ENCODE peak calls at places on chromosomes 1 and 21, in six cellular contexts. E, B, G, L, Z and H are unnamed samples.

GRCh38 chr1:77948841-77949424 is 29.9 kb downstream of the FUBP1 start:
- DNase-seq in E (peak), L (no peak), G (peak), B (no peak), Z (no peak), H (no peak)

GRCh38 chr1:159000627-159001026 is 9.1 kb upstream of the IFI16 start:
- DNase-seq in B (peak), Z (no peak), E (peak), L (peak), G (peak), H (peak)

GRCh38 chr1:146034976-146035469 is 13.5 kb upstream of the HJV start:
- DNase-seq in G (no peak), Z (no peak), E (peak), L (no peak), B (no peak), H (no peak)

GRCh38 chr1:217456261-217456660 is 174.6 kb downstream of the GPATCH2 start:
- DNase-seq in Z (no peak), B (no peak), E (no peak), L (no peak), G (no peak), H (no peak)

GRCh38 chr1:78554840-78555239 is 64.1 kb downstream of the PTGFR start:
- DNase-seq in B (no peak), E (no peak), G (no peak), Z (no peak), L (no peak), H (no peak)

GRCh38 chr21:24941316-24942185 is 665.7 kb downstream of the MRPL39 start:
- DNase-seq in G (no peak), L (no peak), B (no peak), E (no peak), Z (no peak), H (no peak)

GRCh38 chr1:157483635-157484034 is 68.7 kb downstream of the FCRL5 start:
- DNase-seq in L (no peak), Z (no peak), E (no peak), G (no peak), B (no peak), H (no peak)

GRCh38 chr1:47569681-47570470 is 132.0 kb downstream of the FOXD2 start:
- DNase-seq in B (no peak), L (peak), Z (no peak), G (peak), E (peak), H (peak)

GRCh38 chr1:28776341-28776740 is 35.6 kb upstream of the OPRD1 start:
- DNase-seq in L (no peak), E (no peak), G (no peak), Z (no peak), B (no peak), H (no peak)

GRCh38 chr1:109932679-109933078 is 22.0 kb downstream of the CSF1 start:
- DNase-seq in Z (no peak), E (no peak), L (no peak), B (no peak), G (no peak), H (no peak)

GRCh38 chr1:234772345-234773147 is 162.6 kb upstream of the IRF2BP2 start:
- DNase-seq in L (peak), G (peak), Z (peak), E (peak), B (peak), H (peak)

GRCh38 chr1:94602312-94602711 is 60.8 kb upstream of the F3 start:
- DNase-seq in L (no peak), E (no peak), Z (no peak), B (no peak), G (no peak), H (no peak)

GRCh38 chr1:204523605-204524215 is 7.5 kb downstream of the MDM4 start:
- DNase-seq in B (no peak), G (no peak), L (no peak), Z (no peak), E (no peak), H (no peak)

GRCh38 chr1:221439734-221440436 is 302.0 kb downstream of the DUSP10 start:
- DNase-seq in B (no peak), G (peak), Z (no peak), L (peak), E (peak), H (peak)

GRCh38 chr1:232486454-232487202 is 143.3 kb downstream of the SIPA1L2 start:
- DNase-seq in E (peak), B (no peak), L (no peak), G (no peak), Z (no peak), H (no peak)

GRCh38 chr1:88504601-88505000 is 179.5 kb upstream of the PKN2 start:
- DNase-seq in B (no peak), Z (no peak), L (no peak), E (no peak), G (no peak), H (no peak)

GRCh38 chr1:48692235-48692634 is 84.5 kb downstream of the BEND5 start:
- DNase-seq in L (no peak), Z (no peak), G (no peak), B (no peak), E (no peak), H (no peak)

GRCh38 chr1:107648071-107648470 is 316.9 kb downstream of the VAV3 start:
- DNase-seq in E (peak), Z (no peak), G (peak), L (no peak), B (no peak), H (no peak)

GRCh38 chr1:54379481-54380284 is 26.5 kb downstream of the SSBP3 start:
- DNase-seq in E (no peak), B (no peak), G (no peak), L (no peak), Z (no peak), H (no peak)

GRCh38 chr1:6235302-6235680 is 473 bp downstream of the ICMT start:
- DNase-seq in Z (no peak), E (no peak), G (no peak), B (peak), L (no peak), H (no peak)

GRCh38 chr1:35180776-35181374 is 12.1 kb downstream of the SFPQ start:
- DNase-seq in E (no peak), B (no peak), Z (no peak), G (peak), L (no peak), H (no peak)

GRCh38 chr1:67559222-67559700 is 125.7 kb upstream of the GADD45A start:
- DNase-seq in B (peak), E (peak), L (no peak), G (peak), Z (no peak), H (peak)

GRCh38 chr21:14900611-14901010 is 164.2 kb downstream of the NRIP1 start:
- DNase-seq in L (no peak), Z (no peak), G (peak), E (peak), B (no peak), H (no peak)

GRCh38 chr21:46121286-46122221 is 23.6 kb downstream of the COL6A2 start:
- DNase-seq in B (no peak), L (no peak), Z (no peak), G (no peak), E (no peak), H (no peak)

GRCh38 chr1:32896451-32896850 is 4.7 kb downstream of the TMEM54 start:
- DNase-seq in G (no peak), B (no peak), L (no peak), E (no peak), Z (no peak), H (no peak)

GRCh38 chr1:210792703-210793102 is 341.2 kb downstream of the KCNH1 start:
- DNase-seq in E (peak), L (peak), Z (no peak), G (peak), B (no peak), H (peak)

GRCh38 chr1:16145988-16146887 is 9.6 kb downstream of the EPHA2 start:
- DNase-seq in B (peak), L (peak), G (peak), Z (no peak), E (peak), H (no peak)

GRCh38 chr1:58783090-58783992 is 506 bp downstream of the JUN start:
- DNase-seq in Z (no peak), L (no peak), E (peak), G (peak), B (peak), H (no peak)

GRCh38 chr1:227315500-227316346 is 2.6 kb downstream of the CDC42BPA start:
- DNase-seq in L (no peak), G (peak), Z (no peak), B (peak), E (peak), H (peak)

GRCh38 chr1:165353731-165354671 is 2.5 kb downstream of the LMX1A start:
- DNase-seq in E (no peak), G (no peak), Z (no peak), L (no peak), B (no peak), H (no peak)

GRCh38 chr1:231612393-231613089 is 14.0 kb upstream of the DISC1 start:
- DNase-seq in E (no peak), G (no peak), Z (peak), L (no peak), B (no peak), H (no peak)

GRCh38 chr1:241641748-241642592 is 1.8 kb upstream of the CHML start:
- DNase-seq in L (no peak), G (peak), B (no peak), E (peak), Z (no peak), H (no peak)

GRCh38 chr1:199010492-199010891 is 371.7 kb downstream of the PTPRC start:
- DNase-seq in Z (no peak), L (no peak), E (no peak), G (no peak), B (no peak), H (no peak)

GRCh38 chr21:30306821-30307330 is 13.2 kb downstream of the KRTAP26-1 start:
- DNase-seq in L (no peak), E (no peak), Z (no peak), B (no peak), G (no peak), H (no peak)

GRCh38 chr1:81775510-81775909 is 25.2 kb upstream of the ADGRL2 start:
- DNase-seq in L (no peak), Z (no peak), E (no peak), G (no peak), B (no peak), H (no peak)

GRCh38 chr1:34212673-34213072 is 36.0 kb downstream of the C1orf94 start:
- DNase-seq in L (no peak), Z (no peak), B (no peak), G (no peak), E (no peak), H (no peak)

DNA sequence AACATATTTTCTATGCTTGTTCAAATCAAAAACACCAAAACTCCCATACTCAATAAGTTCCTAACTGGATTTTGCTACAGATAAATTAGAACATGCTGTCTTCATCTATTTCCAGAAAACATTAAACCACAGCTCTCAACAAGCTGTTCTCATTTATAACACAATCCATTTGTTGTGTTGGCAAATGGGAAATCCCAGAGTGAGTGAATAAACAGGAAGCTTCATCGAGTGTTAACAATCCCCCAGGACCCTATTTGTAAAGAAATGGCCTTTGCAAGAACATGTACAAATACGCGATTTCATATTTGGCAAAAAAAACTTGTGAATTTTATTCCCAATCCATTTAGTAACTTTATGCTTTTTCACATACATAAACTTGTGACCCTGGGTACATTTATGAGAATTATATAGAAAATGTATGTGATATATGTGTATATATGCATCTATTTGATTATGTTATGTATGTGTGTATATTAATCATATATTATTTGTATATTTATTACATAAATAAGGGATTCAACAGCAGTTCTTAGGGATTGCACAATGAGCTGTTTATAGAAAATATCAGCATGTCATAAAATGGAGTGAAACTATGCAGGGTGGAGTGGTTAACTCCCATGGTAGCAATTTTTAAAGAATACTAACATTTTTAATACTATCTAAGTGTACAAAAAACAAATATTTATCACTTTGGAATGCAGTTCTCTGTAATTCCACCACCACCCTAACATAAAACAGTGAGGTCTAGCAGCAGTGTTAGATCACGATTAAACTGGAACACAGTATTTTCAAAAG is 160.0 kb downstream of the NEGR1 start:
- DNase-seq in E (peak), G (no peak), Z (no peak), B (no peak), L (no peak), H (peak)
- H3K4me3 ChIP-seq in E (peak), G (no peak), Z (no peak), B (no peak), L (no peak), H (no peak)

GRCh38 chr1:169485427-169486280 is at the start of gene SLC19A2:
- DNase-seq in G (peak), B (peak), L (peak), E (peak), Z (peak), H (peak)

GRCh38 chr1:169488157-169488556 is 2.4 kb upstream of the SLC19A2 start:
- DNase-seq in L (no peak), B (no peak), G (no peak), Z (no peak), E (no peak), H (no peak)

GRCh38 chr1:169486281-169486904 is 649 bp upstream of the SLC19A2 start:
- DNase-seq in G (peak), E (peak), Z (no peak), L (no peak), B (peak), H (no peak)

GRCh38 chr1:169487561-169487960 is 1.8 kb upstream of the SLC19A2 start:
- DNase-seq in Z (no peak), E (no peak), G (no peak), L (no peak), B (no peak), H (no peak)

DNA sequence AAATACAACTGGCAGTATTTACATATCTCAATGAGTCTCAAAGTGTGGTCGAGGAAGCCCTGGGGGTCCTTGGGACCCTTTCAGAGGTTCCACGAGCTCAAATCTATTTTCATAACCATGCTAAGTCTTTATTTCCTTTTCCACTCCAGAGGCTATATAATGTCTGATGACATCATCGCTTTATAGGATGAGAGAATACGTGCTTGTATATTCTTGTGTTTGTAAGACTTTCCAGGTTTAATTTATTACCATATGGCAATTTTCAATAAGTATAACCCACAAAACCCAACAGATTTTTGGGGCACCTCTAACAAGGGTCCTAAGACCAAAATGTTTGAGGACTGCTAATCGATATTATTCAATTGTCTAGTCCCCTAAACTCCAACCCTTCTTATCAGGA is 1.4 kb upstream of the SLC19A2 start:
- DNase-seq in Z (no peak), L (no peak), B (no peak), E (no peak), G (no peak), H (no peak)
- H3K4me3 ChIP-seq in Z (no peak), L (peak), B (peak), E (peak), G (peak), H (no peak)

DNA sequence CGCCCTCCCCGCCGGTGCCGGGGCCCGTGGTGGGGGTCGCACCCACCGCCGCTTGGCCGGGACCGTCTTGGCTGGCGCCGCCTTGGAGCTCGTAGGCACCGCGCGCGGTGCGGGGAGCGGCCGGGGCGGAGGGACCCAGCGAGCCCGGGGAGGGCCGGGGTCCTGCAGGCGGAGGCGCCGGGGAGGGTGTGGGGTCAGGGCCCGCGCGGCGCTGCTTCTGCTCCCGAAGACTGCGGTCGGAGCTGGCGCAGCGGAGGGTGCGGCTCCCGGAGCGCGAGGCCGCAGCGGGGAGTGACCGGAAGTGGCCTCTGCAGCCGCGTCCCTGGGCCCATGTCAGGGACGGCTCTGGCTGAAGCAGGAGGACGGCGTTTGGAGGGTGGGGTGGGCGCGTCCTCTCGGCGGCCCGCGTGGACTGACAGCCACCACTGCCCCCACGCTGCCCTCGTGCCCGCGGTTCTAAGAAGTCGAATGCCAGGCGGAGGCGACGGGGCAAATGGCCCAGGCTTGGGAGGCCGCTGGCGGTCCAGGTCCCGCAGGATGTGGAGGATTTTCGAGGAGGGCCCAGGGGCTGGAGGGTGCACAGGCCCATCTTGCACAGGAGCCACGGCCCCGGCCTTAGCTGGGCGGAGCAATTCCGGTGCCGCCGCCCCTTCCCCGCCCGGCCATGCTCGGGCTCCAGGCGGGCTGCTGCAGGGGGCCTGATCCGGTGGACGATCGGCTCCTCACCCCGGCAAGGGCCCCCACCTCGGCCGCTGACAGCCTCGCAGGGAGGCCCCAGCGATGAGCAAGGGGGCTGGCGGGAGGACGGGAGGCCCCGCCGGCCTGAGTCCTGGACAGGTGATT is 7.7 kb upstream of the ZNF669 start:
- DNase-seq in G (no peak), E (peak), B (peak), Z (no peak), L (peak), H (no peak)
- H3K4me3 ChIP-seq in G (peak), E (peak), B (peak), Z (no peak), L (peak), H (peak)

GRCh38 chr1:99005142-99005491 is 456 bp upstream of the PLPPR5 start:
- DNase-seq in B (no peak), E (peak), G (peak), Z (no peak), L (no peak), H (no peak)
- H3K4me3 ChIP-seq in B (no peak), E (peak), G (peak), Z (no peak), L (peak), H (peak)

DNA sequence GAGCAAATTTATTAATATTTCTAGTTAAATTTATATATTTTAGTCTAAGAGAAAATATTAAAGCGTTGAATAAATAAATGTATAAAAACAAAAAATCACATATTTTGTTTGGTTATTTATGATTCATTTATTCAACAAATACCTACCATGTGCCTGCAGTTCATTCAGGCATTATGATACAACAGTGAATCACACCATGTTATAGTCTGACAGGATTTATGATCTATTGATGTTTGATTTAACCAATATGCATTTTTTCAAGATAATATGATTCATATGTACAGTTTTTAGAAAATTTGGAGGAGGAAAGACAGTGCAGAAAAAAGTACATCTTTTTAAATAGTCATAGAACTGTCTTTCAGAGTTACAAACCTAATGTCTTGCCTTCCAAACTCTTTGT is 7.4 kb upstream of the TRIM58 start:
- DNase-seq in E (no peak), Z (no peak), L (no peak), B (no peak), G (no peak), H (no peak)
- H3K4me3 ChIP-seq in E (no peak), Z (no peak), L (no peak), B (no peak), G (no peak), H (no peak)

GRCh38 chr1:160340146-160340545 is 2.9 kb downstream of the COPA start:
- DNase-seq in B (no peak), Z (no peak), E (no peak), G (no peak), L (no peak), H (no peak)

GRCh38 chr1:160342520-160342919 is 530 bp downstream of the COPA start:
- DNase-seq in B (no peak), Z (no peak), G (no peak), E (no peak), L (no peak), H (no peak)

GRCh38 chr1:160342953-160343869 is at the start of the genes COPA and NCSTN:
- DNase-seq in Z (peak), E (peak), B (peak), G (peak), L (peak), H (peak)

GRCh38 chr1:160338580-160338979 is 4.5 kb downstream of the COPA start:
- DNase-seq in E (no peak), L (no peak), Z (no peak), G (no peak), B (no peak), H (no peak)

GRCh38 chr1:160340866-160341265 is 2.2 kb downstream of the COPA start:
- DNase-seq in Z (no peak), G (no peak), L (no peak), E (peak), B (no peak), H (no peak)
- H3K4me3 ChIP-seq in Z (peak), G (peak), L (peak), E (peak), B (no peak), H (no peak)